ENCODE peak calls at places on chromosomes 5 and 9, in nine cellular contexts. H, T, I, G, L, K, S, J and O are unnamed samples.

GRCh38 chr5:15499528-15500325 is at the start of gene FBXL7:
- DNase-seq in J (peak), K (peak), H (no peak), T (peak), G (peak), S (no peak), I (peak), L (no peak), O (peak)

GRCh38 chr9:127942152-127943010 is 4.7 kb upstream of the DPM2 start:
- DNase-seq in G (peak), T (peak), K (peak), S (no peak), H (peak), I (peak), J (peak), L (peak), O (peak)

GRCh38 chr9:109894921-109895758 is 115.1 kb downstream of the PALM2AKAP2 start:
- DNase-seq in L (peak), H (no peak), I (no peak), G (no peak), S (no peak), K (no peak), T (no peak), J (no peak), O (peak)

GRCh38 chr5:59099270-59099994 is 516.6 kb downstream of the RAB3C start:
- DNase-seq in H (no peak), I (peak), J (no peak), G (no peak), K (peak), L (peak), T (no peak), S (peak), O (peak)

GRCh38 chr9:6467006-6467625 is 54.1 kb downstream of the UHRF2 start:
- DNase-seq in J (no peak), I (peak), H (no peak), S (no peak), L (no peak), G (no peak), T (no peak), K (no peak), O (no peak)

GRCh38 chr5:42569953-42570548 is 146.8 kb downstream of the GHR start:
- DNase-seq in T (no peak), I (no peak), G (no peak), H (no peak), J (no peak), S (no peak), K (no peak), L (no peak), O (no peak)

GRCh38 chr9:131525643-131526565 is 5.2 kb downstream of the UCK1 start:
- DNase-seq in T (no peak), K (no peak), S (no peak), L (no peak), J (no peak), G (no peak), H (no peak), I (no peak), O (no peak)

GRCh38 chr5:65742565-65743231 is 20.7 kb downstream of the NLN start:
- DNase-seq in G (peak), S (peak), I (peak), H (peak), J (peak), T (no peak), L (peak), K (peak), O (peak)

GRCh38 chr9:89419978-89420394 is 77.9 kb downstream of the SEMA4D start:
- DNase-seq in H (no peak), L (no peak), I (no peak), J (no peak), S (no peak), K (no peak), T (no peak), G (no peak), O (no peak)

GRCh38 chr5:5374034-5374715 is 48.3 kb upstream of the ICE1 start:
- DNase-seq in K (no peak), J (no peak), L (peak), I (peak), G (no peak), H (no peak), S (no peak), T (no peak), O (no peak)

GRCh38 chr9:70013598-70014196 is 30.0 kb upstream of the MAMDC2 start:
- DNase-seq in I (peak), K (no peak), T (no peak), H (no peak), S (no peak), G (no peak), L (no peak), J (peak), O (peak)

GRCh38 chr5:177358333-177358939 is 712 bp downstream of the RGS14 start:
- DNase-seq in S (no peak), K (no peak), G (no peak), I (no peak), T (no peak), H (no peak), L (no peak), J (no peak), O (no peak)
- H3K4me3 ChIP-seq in S (no peak), K (no peak), G (no peak), I (no peak), T (peak), H (no peak), L (peak), J (no peak), O (no peak)

DNA sequence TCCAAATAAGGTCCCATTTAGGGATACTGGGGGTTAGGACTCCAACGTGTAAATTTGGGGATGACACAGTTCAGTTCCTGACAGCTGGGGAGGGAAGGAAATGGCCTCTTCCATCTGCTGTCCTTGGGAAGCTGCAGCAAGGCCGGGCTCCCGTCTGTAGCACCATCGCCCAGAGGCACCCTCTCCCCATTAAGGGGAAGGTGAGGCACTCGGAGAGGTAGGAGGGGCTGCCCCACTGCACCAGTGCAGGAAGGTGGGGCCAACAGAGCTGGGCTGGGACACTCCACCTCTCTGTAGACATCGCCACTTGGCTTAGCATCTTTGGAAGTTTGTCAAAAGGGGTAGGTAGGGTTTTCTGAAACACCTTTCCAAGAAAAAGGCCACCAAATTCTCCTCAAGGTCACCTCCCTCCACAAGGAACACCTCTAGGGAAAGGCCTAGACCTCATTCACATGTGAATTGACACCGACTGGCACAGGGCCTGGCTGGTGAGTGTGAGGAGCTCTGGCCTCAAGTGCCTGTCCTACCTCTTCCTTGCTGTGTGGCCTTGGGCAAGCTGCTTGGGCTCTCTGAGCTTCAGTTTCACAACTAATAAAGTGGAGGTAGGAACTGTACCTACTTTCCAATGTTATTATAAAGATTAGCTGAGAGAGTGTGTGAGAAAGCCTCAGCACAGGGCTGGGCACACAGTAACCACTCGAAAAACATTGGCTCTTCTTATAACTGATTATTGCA is 75.0 kb upstream of the NEURL1B start:
- DNase-seq in H (no peak), I (no peak), S (no peak), L (no peak), J (no peak), T (no peak), G (no peak), K (no peak), O (no peak)
- TF ChIP-seq CTCF in H (no peak), I (no peak), S (no peak), L (no peak), J (no peak), T (no peak), G (no peak), K (no peak), O (no peak)

DNA sequence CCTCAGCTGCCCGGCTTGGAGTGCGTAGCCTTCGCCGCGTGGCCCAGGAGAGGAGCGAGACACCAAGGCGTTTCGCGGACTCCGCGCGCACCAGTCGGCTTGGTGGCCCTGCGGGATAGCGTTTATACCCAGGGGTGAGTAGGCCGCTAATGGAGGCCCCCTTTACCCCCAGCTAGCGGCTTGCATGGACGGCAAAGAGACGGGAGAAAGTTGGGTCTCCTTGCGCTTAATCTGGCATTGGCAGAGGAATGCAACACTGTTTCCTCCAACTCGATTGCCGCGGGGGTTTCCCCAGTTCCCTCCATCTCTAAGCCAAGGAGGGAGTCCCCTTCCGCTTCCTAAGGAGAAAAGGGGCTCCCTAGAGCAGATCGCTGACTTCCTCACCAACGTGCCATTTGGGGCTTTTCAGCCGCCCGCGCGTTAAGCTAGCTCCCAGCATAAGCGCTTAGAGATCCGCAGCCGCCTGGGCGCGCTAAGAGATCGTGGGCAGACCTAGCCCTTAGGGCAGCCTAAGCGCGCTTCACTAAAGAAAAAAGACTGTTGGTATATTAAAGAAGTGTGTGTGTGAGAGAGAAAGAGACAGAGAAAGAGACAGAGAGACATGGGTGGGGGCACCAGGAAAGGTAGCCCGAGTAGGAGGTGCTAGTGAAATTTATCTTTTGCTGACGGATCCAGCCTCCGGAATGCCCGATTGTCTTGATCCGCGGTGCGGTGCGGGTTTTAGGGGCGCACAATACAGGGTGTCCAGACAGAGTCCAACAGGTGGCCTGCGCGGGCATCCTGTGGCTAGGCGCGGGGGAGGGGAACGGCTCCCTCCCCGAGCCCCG is 597.9 kb upstream of the SGCD start:
- DNase-seq in S (peak), G (peak), L (no peak), T (no peak), K (no peak), H (no peak), J (peak), I (no peak), O (peak)
- H3K4me3 ChIP-seq in S (peak), G (peak), L (no peak), T (peak), K (peak), H (no peak), J (peak), I (no peak), O (no peak)

GRCh38 chr5:150155258-150156032 is at the start of gene PDGFRB:
- DNase-seq in G (peak), K (no peak), L (no peak), H (no peak), T (peak), J (peak), I (peak), S (no peak), O (peak)
- TF ChIP-seq CTCF in G (no peak), K (no peak), L (no peak), H (no peak), T (no peak), J (no peak), I (no peak), S (no peak), O (no peak)

GRCh38 chr9:129282308-129283211 is 104.5 kb upstream of the IER5L start:
- DNase-seq in S (no peak), J (no peak), I (no peak), H (no peak), K (no peak), L (peak), G (no peak), T (peak), O (no peak)
- H3K4me3 ChIP-seq in S (no peak), J (no peak), I (no peak), H (no peak), K (no peak), L (no peak), G (no peak), T (peak), O (no peak)

DNA sequence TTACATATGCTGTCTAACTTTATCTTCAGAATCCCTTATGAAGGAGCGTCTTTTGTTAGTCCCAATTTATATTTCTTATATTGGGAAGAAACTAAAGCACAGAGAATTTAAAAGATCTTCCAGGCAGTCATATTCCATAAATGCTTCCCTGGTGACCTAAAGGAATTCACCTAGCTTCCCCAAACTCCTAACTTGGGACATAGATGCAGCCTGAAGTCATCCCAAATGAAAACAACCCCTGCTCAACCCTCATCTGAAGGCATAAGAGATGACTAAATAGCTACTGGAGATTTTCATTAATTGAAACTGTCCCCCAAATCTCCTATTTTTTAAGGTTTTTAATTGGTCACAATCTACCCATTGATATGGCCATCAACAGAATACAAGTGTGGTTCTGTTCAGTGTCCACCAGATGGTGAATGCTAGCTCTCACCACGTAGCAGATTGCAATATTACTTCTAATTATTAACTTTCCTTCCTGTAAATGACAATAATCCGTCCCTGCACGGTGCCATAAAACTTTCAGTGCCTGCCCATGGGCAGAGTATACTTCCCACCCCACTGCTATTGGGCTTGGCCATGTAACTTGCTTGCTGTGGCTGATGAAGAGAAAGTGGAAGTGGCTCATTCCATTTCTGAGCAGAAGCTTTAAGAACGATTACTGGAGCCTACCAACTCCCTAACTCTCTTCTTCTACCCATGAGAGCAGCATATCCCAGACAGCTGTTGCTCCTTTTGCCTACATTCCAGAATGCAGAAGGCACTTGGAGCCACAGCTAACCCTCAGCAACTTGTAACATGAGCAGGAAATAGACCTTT is 18.7 kb downstream of the PRUNE2 start:
- DNase-seq in L (no peak), I (no peak), S (no peak), T (peak), K (no peak), J (no peak), G (no peak), H (no peak), O (peak)
- TF ChIP-seq CTCF in L (no peak), I (no peak), S (no peak), T (peak), K (no peak), J (peak), G (no peak), H (no peak), O (peak)

GRCh38 chr5:43604699-43605098 is 1.7 kb downstream of the NNT start:
- DNase-seq in I (no peak), G (no peak), H (no peak), T (no peak), L (no peak), S (no peak), K (no peak), J (no peak), O (no peak)
- H3K4me3 ChIP-seq in I (no peak), G (no peak), H (no peak), T (no peak), L (peak), S (no peak), K (no peak), J (no peak), O (peak)